ENCODE peak calls at places on chromosome 1, in seven cellular contexts. E is germinal center; R is HCT116; Q is NCI-H748 treated with DMSO at 0.1 percent for 48 hours; B is Ammon's horn; M is substantia nigra; U is activated CD8-positive, alpha-beta memory T cell treated with anti-CD3 and anti-CD28 coated beads for 24 hours. I is an unnamed sample.

GRCh38 chr1:162942903-162943567 is 82.1 kb upstream of the CCDC190 start:
- DNase-seq in U (no peak), R (no peak), B (no peak), M (no peak), E (no peak), Q (no peak), I (no peak)

GRCh38 chr1:81493102-81493864 is 307.5 kb upstream of the ADGRL2 start:
- DNase-seq in E (no peak), U (no peak), B (no peak), M (no peak), Q (no peak), R (no peak), I (no peak)

GRCh38 chr1:15469836-15470495 is 5.9 kb upstream of the CELA2B start:
- DNase-seq in R (no peak), B (peak; percentile 20), E (no peak), M (no peak), U (no peak), Q (no peak), I (no peak)

GRCh38 chr1:54273092-54273836 is 73.3 kb downstream of the MRPL37 start:
- DNase-seq in U (no peak), Q (no peak), M (peak; percentile 22), E (peak; percentile 45), B (peak; percentile 90), R (no peak), I (no peak)

GRCh38 chr1:156392427-156392826 is 23.4 kb downstream of the RHBG start:
- DNase-seq in B (no peak), U (no peak), R (no peak), M (no peak), E (no peak), Q (no peak), I (no peak)

GRCh38 chr1:244273845-244274619 is 177.7 kb downstream of the ADSS2 start:
- DNase-seq in M (no peak), R (peak; percentile 42), B (peak; percentile 65), E (no peak), Q (no peak), U (peak; percentile 54), I (no peak)

GRCh38 chr1:206560021-206560716 is 52.1 kb downstream of the EIF2D start:
- DNase-seq in M (no peak), R (no peak), U (no peak), Q (no peak), E (no peak), B (no peak), I (no peak)

GRCh38 chr1:94971491-94971924 is 44.6 kb upstream of the CNN3 start:
- DNase-seq in R (no peak), M (no peak), Q (no peak), U (no peak), E (no peak), B (no peak), I (no peak)

GRCh38 chr1:204417231-204417997 is 5.8 kb upstream of the PPP1R15B start:
- DNase-seq in Q (no peak), M (no peak), U (peak; percentile 58), R (peak; percentile 83), B (peak; percentile 72), E (no peak), I (no peak)

GRCh38 chr1:121417289-121417955 is 232.6 kb downstream of the SRGAP2C start:
- DNase-seq in Q (no peak), U (no peak), B (no peak), M (no peak), R (no peak), E (no peak), I (no peak)

GRCh38 chr1:165686121-165686970 is 12.0 kb downstream of the ALDH9A1 start:
- DNase-seq in U (no peak), E (peak; percentile 60), M (no peak), R (no peak), Q (no peak), B (no peak), I (no peak)

GRCh38 chr1:227333423-227333822 is 15.1 kb upstream of the CDC42BPA start:
- DNase-seq in B (no peak), Q (no peak), U (no peak), R (no peak), M (no peak), E (no peak), I (no peak)

GRCh38 chr1:41501581-41501980 is 17.1 kb upstream of the EDN2 start:
- DNase-seq in Q (no peak), M (no peak), E (no peak), B (no peak), U (no peak), R (no peak), I (no peak)

GRCh38 chr1:82446251-82446650 is 645.5 kb downstream of the ADGRL2 start:
- DNase-seq in E (no peak), Q (no peak), R (no peak), U (no peak), B (no peak), M (no peak), I (no peak)

GRCh38 chr1:25912076-25912831 is 6.0 kb upstream of the STMN1 start:
- DNase-seq in Q (no peak), B (no peak), U (no peak), R (no peak), M (no peak), E (no peak), I (no peak)

GRCh38 chr1:28482138-28482537 is 23.7 kb upstream of the RCC1 start:
- DNase-seq in U (no peak), E (no peak), Q (no peak), B (no peak), M (no peak), R (no peak), I (no peak)

GRCh38 chr1:22387888-22388564 is 63.6 kb upstream of the ZBTB40 start:
- DNase-seq in U (no peak), R (no peak), M (no peak), Q (no peak), B (no peak), E (no peak), I (no peak)

GRCh38 chr1:43368646-43369020 is 822 bp upstream of the ELOVL1 start:
- DNase-seq in M (no peak), B (no peak), E (no peak), R (no peak), U (no peak), Q (no peak), I (no peak)

GRCh38 chr1:6544831-6545230 is 9.5 kb downstream of the NOL9 start:
- DNase-seq in M (no peak), U (no peak), Q (no peak), E (no peak), R (no peak), B (no peak), I (no peak)